ENCODE peak calls at places on chromosomes 2 and 18, in seven cellular contexts. I is keratinocyte, J is AG10803, E is body of pancreas, H is fibroblast of pulmonary artery, Y is GM10248, P is uterus. A is an unnamed sample.

GRCh38 chr2:71548589-71549485 is 95.5 kb downstream of the DYSF start:
- DNase-seq in E (peak), J (peak), Y (peak), H (peak), I (no peak), P (peak), A (peak)

GRCh38 chr2:100884145-100884621 is 64.2 kb downstream of the NPAS2 start:
- DNase-seq in I (no peak), H (peak), Y (no peak), E (no peak), J (no peak), P (no peak), A (no peak)

GRCh38 chr2:69549421-69549820 is 94.1 kb downstream of the AAK1 start:
- DNase-seq in J (peak), P (no peak), Y (no peak), I (no peak), E (no peak), H (peak), A (no peak)

GRCh38 chr2:56801770-56802169 is 618.0 kb downstream of the CCDC85A start:
- DNase-seq in H (no peak), J (peak), E (no peak), P (no peak), Y (no peak), I (no peak), A (no peak)

GRCh38 chr2:205970348-205970747 is 115.6 kb downstream of the INO80D start:
- DNase-seq in J (no peak), Y (no peak), I (no peak), P (no peak), H (no peak), E (no peak), A (no peak)

GRCh38 chr18:25235648-25236047 is 116.3 kb downstream of the ZNF521 start:
- DNase-seq in P (no peak), E (no peak), H (no peak), Y (no peak), I (no peak), J (no peak), A (no peak)

GRCh38 chr2:239299218-239299939 is 101.4 kb downstream of the HDAC4 start:
- DNase-seq in Y (no peak), E (peak), H (no peak), P (peak), J (no peak), I (no peak), A (peak)

GRCh38 chr2:146879882-146880281 is 964.9 kb upstream of the ACVR2A start:
- DNase-seq in H (no peak), I (no peak), J (no peak), P (no peak), E (no peak), Y (no peak), A (no peak)

GRCh38 chr18:985301-985700 is 80.6 kb downstream of the ADCYAP1 start:
- DNase-seq in E (no peak), J (no peak), H (no peak), Y (no peak), P (no peak), I (no peak), A (no peak)

GRCh38 chr2:74291217-74291551 is 52.0 kb downstream of the SLC4A5 start:
- DNase-seq in I (no peak), H (no peak), E (no peak), J (no peak), Y (no peak), P (no peak), A (no peak)

GRCh38 chr18:59057969-59058368 is 81.7 kb upstream of the SEC11C start:
- DNase-seq in I (no peak), Y (no peak), E (no peak), H (peak), P (no peak), J (peak), A (no peak)

GRCh38 chr2:100563407-100564247 is 834 bp downstream of the PDCL3 start:
- DNase-seq in P (no peak), I (no peak), H (no peak), Y (peak), E (no peak), J (no peak), A (no peak)

GRCh38 chr2:85341269-85342029 is 12.9 kb downstream of the RETSAT start:
- DNase-seq in Y (no peak), H (no peak), E (no peak), I (no peak), P (no peak), J (no peak), A (no peak)

GRCh38 chr2:176187306-176188217 is 906 bp upstream of the HOXD1 start:
- DNase-seq in H (no peak), I (no peak), Y (no peak), E (no peak), J (no peak), P (no peak), A (no peak)

GRCh38 chr2:20165677-20166509 is 59.0 kb downstream of the SDC1 start:
- DNase-seq in H (no peak), Y (no peak), E (no peak), P (no peak), I (no peak), J (no peak), A (no peak)

GRCh38 chr2:98463988-98464771 is 19.5 kb downstream of the INPP4A start:
- DNase-seq in I (no peak), J (no peak), P (no peak), Y (no peak), H (no peak), E (no peak), A (no peak)

GRCh38 chr2:216775043-216775453 is 79.7 kb upstream of the IGFBP5 start:
- DNase-seq in I (no peak), P (peak), H (peak), Y (no peak), J (peak), E (peak), A (no peak)

GRCh38 chr2:127121776-127122176 is 14.8 kb upstream of the BIN1 start:
- DNase-seq in Y (no peak), H (peak), J (peak), I (no peak), E (no peak), P (peak), A (no peak)

GRCh38 chr2:10145519-10146357 is 23.2 kb downstream of the RRM2 start:
- DNase-seq in Y (no peak), P (no peak), E (no peak), H (no peak), J (no peak), I (no peak), A (no peak)

GRCh38 chr2:235868645-235869044 is 299.5 kb downstream of the GBX2 start:
- DNase-seq in Y (no peak), I (no peak), J (no peak), P (no peak), H (peak), E (no peak), A (no peak)

GRCh38 chr2:234989183-234989701 is 37.4 kb downstream of the SH3BP4 start:
- DNase-seq in P (peak), E (peak), J (no peak), Y (no peak), H (peak), I (peak), A (peak)

GRCh38 chr18:59917422-59917821 is 17.6 kb downstream of the PMAIP1 start:
- DNase-seq in P (no peak), E (no peak), H (peak), I (no peak), Y (no peak), J (no peak), A (no peak)

GRCh38 chr2:27806311-27807059 is 35.0 kb downstream of the MRPL33 start:
- DNase-seq in E (no peak), P (no peak), I (no peak), Y (no peak), H (no peak), J (no peak), A (no peak)

GRCh38 chr2:150672311-150672710 is 184.8 kb upstream of the RND3 start:
- DNase-seq in H (no peak), E (no peak), Y (no peak), J (peak), P (no peak), I (no peak), A (no peak)

GRCh38 chr2:20170646-20171250 is 54.2 kb downstream of the SDC1 start:
- DNase-seq in J (no peak), I (no peak), Y (no peak), H (no peak), E (no peak), P (no peak), A (no peak)

GRCh38 chr2:9235388-9236344 is 29.1 kb downstream of the ASAP2 start:
- DNase-seq in P (peak), J (peak), Y (no peak), H (peak), I (no peak), E (no peak), A (no peak)

GRCh38 chr2:41764919-41765318 is 282.9 kb upstream of the PKDCC start:
- DNase-seq in J (no peak), I (no peak), Y (no peak), H (no peak), E (no peak), P (no peak), A (no peak)

GRCh38 chr18:48728204-48728833 is 189.5 kb downstream of the CTIF start:
- DNase-seq in Y (no peak), H (peak), J (peak), P (peak), I (peak), E (peak), A (no peak)

GRCh38 chr18:11884396-11885030 is 23.6 kb downstream of the MPPE1 start:
- DNase-seq in Y (no peak), H (no peak), I (no peak), J (no peak), E (no peak), P (no peak), A (no peak)

GRCh38 chr2:184261818-184262217 is 336.5 kb upstream of the ZNF804A start:
- DNase-seq in H (no peak), Y (no peak), J (no peak), I (no peak), P (no peak), E (no peak), A (no peak)

GRCh38 chr2:188130317-188130716 is 161.4 kb upstream of the GULP1 start:
- DNase-seq in Y (no peak), H (no peak), P (no peak), I (no peak), J (no peak), E (no peak), A (no peak)

GRCh38 chr2:152847067-152847466 is 128.6 kb downstream of the ARL6IP6 start:
- DNase-seq in Y (no peak), E (no peak), H (peak), I (no peak), J (peak), P (no peak), A (no peak)

GRCh38 chr2:236820763-236821344 is 251.2 kb downstream of the ACKR3 start:
- DNase-seq in I (no peak), E (no peak), H (no peak), J (no peak), Y (no peak), P (no peak), A (no peak)

GRCh38 chr18:3773303-3773702 is 323.3 kb downstream of the TGIF1 start:
- DNase-seq in E (peak), H (peak), J (no peak), I (no peak), Y (no peak), P (no peak), A (peak)
- TF ChIP-seq CTCF in E (no peak), H (peak), J (no peak), I (no peak), Y (no peak), P (no peak), A (no peak)

DNA sequence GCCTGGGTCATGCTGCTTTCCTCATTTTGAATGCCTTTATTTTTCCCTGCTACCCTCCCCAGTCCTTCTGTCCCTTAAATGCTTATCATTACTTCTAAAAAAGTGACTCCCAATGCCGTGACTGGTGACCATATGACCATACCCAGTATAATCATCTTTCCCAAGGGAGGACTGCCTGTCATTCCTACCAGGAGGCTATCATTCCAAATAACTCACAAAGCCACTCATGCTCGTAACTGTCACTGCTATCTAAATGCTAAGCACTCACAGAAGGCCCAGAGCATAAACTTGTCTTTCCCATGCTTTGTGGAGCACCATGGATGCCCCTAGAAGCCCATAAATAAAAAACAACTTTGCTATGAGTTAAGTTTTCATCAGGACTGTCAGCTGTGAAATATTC is 38.7 kb upstream of the CREB1 start:
- DNase-seq in Y (no peak), H (no peak), E (no peak), J (no peak), P (no peak), I (no peak), A (no peak)
- TF ChIP-seq CTCF in Y (no peak), H (no peak), E (no peak), J (no peak), P (no peak), I (no peak), A (no peak)

GRCh38 chr2:148202237-148202636 is 181.3 kb downstream of the MBD5 start:
- DNase-seq in I (no peak), E (no peak), H (no peak), P (no peak), J (no peak), Y (no peak), A (no peak)

GRCh38 chr2:148207111-148207510 is 186.2 kb downstream of the MBD5 start:
- DNase-seq in I (no peak), J (no peak), E (no peak), H (no peak), Y (no peak), P (no peak), A (no peak)

GRCh38 chr2:148201075-148202004 is 180.4 kb downstream of the MBD5 start:
- DNase-seq in J (peak), H (peak), P (no peak), I (peak), Y (no peak), E (peak), A (no peak)
- TF ChIP-seq CTCF in J (peak), H (peak), P (peak), I (peak), Y (no peak), E (no peak), A (peak)

GRCh38 chr18:7626922-7627440 is 59.9 kb downstream of the PTPRM start:
- DNase-seq in Y (no peak), J (peak), I (peak), H (peak), P (no peak), E (peak), A (no peak)
- TF ChIP-seq CTCF in Y (no peak), J (peak), I (peak), H (peak), P (no peak), E (no peak), A (no peak)

GRCh38 chr2:213723707-213724106 is 439.4 kb downstream of the SPAG16 start:
- DNase-seq in P (no peak), H (no peak), J (no peak), E (no peak), I (no peak), Y (no peak), A (peak)

GRCh38 chr2:213722564-213722963 is 438.3 kb downstream of the SPAG16 start:
- DNase-seq in J (no peak), E (no peak), P (no peak), I (no peak), H (no peak), Y (no peak), A (no peak)

GRCh38 chr2:213726101-213726500 is 441.8 kb downstream of the SPAG16 start:
- DNase-seq in E (no peak), P (no peak), H (no peak), Y (no peak), J (no peak), I (no peak), A (no peak)

DNA sequence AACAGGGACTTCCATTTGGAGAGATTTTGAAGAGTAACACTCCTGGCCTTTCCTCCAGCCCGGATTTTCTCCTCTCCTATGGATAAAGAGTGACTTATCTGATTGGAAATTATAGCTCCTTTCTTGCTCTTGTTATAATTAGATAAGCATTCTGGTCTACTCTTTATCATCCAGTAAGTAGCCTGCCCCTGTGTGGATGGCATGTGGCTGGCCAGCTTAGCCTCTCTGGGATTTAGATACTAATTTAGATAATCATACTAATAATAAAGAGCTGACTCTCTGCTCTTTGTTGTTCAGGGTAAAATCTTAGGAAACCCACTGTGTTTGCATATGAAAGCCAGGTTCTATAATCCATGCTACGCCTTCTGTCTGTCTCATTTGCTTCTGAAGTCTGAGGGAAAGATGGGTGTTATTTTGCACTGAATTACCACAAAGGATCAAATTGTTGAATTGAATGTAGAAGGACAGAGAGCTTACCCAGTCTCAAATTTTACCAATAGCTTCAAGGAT is 438.8 kb downstream of the SPAG16 start:
- DNase-seq in Y (no peak), J (no peak), P (no peak), I (no peak), H (no peak), E (no peak), A (no peak)
- TF ChIP-seq CTCF in Y (no peak), J (no peak), P (no peak), I (no peak), H (no peak), E (no peak), A (no peak)

DNA sequence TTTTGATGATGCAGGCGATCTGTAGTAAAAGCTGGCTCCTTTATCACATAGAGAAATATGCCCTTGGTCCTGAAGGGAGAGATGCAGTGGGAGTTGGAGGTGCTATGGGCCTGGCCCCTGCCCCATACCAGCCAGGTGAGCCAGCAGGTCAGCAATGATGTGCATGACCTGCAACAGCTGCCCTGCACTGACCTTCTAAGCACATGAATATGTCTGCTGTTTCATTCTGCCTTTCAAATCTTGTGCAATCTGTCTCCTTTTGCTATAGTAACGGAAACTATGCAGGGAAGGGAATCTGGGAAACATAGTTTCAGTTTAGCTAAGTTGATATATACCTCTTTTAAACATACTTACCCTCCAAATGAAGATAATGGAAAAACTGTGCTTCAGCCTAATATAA is 235.2 kb downstream of the TDRD15 start:
- DNase-seq in H (no peak), E (no peak), Y (no peak), J (no peak), P (no peak), I (no peak), A (no peak)
- TF ChIP-seq CTCF in H (no peak), E (no peak), Y (no peak), J (no peak), P (no peak), I (no peak), A (no peak)

GRCh38 chr2:224378087-224379085 is 23.5 kb downstream of the FAM124B start:
- DNase-seq in P (no peak), J (no peak), H (no peak), I (no peak), Y (no peak), E (no peak), A (no peak)
- TF ChIP-seq CTCF in P (no peak), J (peak), H (peak), I (no peak), Y (no peak), E (no peak), A (no peak)

A was measured in LNCaP clone FGC.